ENCODE peak calls at places on chromosomes 5 and 9, in eight cellular contexts. R, K, Y, J, X, W, B and G are unnamed samples.

GRCh38 chr9:127194881-127195713 is 69.5 kb upstream of the GARNL3 start:
- DNase-seq in R (no peak), K (no peak), Y (peak; percentile 44), J (no peak), X (peak; percentile 48), W (no peak), B (peak; percentile 79), G (no peak)

GRCh38 chr5:10762776-10763500 is 1.9 kb upstream of the DAP start:
- DNase-seq in R (peak; percentile 71), K (no peak), Y (no peak), J (no peak), X (no peak), W (no peak), B (no peak), G (no peak)

GRCh38 chr5:139205144-139205543 is 7.0 kb upstream of the SIL1 start:
- DNase-seq in R (no peak), K (no peak), Y (no peak), J (no peak), X (no peak), W (no peak), B (no peak), G (no peak)

GRCh38 chr9:104868687-104869404 is 59.1 kb downstream of the ABCA1 start:
- DNase-seq in R (peak; percentile 46), K (peak; percentile 37), Y (peak; percentile 91), J (no peak), X (no peak), W (no peak), B (no peak), G (peak; percentile 86)

GRCh38 chr5:135303582-135304173 is 95.4 kb downstream of the MACROH2A1 start:
- DNase-seq in R (peak; percentile 40), K (no peak), Y (peak; percentile 17), J (no peak), X (no peak), W (no peak), B (no peak), G (no peak)

GRCh38 chr9:16058131-16058549 is 505.3 kb downstream of the CCDC171 start:
- DNase-seq in R (no peak), K (no peak), Y (peak; percentile 31), J (no peak), X (no peak), W (no peak), B (no peak), G (peak; percentile 4)

GRCh38 chr9:22237497-22238363 is 208.9 kb upstream of the DMRTA1 start:
- DNase-seq in R (no peak), K (no peak), Y (no peak), J (no peak), X (peak; percentile 51), W (no peak), B (peak; percentile 24), G (peak; percentile 62)

GRCh38 chr9:132004323-132004722 is 75.3 kb downstream of the MED27 start:
- DNase-seq in R (no peak), K (no peak), Y (no peak), J (no peak), X (no peak), W (no peak), B (no peak), G (no peak)

GRCh38 chr5:169895876-169896275 is 84.4 kb downstream of the INSYN2B start:
- DNase-seq in R (no peak), K (no peak), Y (no peak), J (no peak), X (no peak), W (no peak), B (no peak), G (no peak)

GRCh38 chr9:125203259-125203658 is 2.9 kb downstream of the RABEPK start:
- DNase-seq in R (no peak), K (no peak), Y (no peak), J (no peak), X (no peak), W (no peak), B (peak; percentile 40), G (no peak)

GRCh38 chr9:419571-420156 is 205.0 kb downstream of the DOCK8 start:
- DNase-seq in R (no peak), K (no peak), Y (no peak), J (no peak), X (no peak), W (no peak), B (no peak), G (no peak)

DNA sequence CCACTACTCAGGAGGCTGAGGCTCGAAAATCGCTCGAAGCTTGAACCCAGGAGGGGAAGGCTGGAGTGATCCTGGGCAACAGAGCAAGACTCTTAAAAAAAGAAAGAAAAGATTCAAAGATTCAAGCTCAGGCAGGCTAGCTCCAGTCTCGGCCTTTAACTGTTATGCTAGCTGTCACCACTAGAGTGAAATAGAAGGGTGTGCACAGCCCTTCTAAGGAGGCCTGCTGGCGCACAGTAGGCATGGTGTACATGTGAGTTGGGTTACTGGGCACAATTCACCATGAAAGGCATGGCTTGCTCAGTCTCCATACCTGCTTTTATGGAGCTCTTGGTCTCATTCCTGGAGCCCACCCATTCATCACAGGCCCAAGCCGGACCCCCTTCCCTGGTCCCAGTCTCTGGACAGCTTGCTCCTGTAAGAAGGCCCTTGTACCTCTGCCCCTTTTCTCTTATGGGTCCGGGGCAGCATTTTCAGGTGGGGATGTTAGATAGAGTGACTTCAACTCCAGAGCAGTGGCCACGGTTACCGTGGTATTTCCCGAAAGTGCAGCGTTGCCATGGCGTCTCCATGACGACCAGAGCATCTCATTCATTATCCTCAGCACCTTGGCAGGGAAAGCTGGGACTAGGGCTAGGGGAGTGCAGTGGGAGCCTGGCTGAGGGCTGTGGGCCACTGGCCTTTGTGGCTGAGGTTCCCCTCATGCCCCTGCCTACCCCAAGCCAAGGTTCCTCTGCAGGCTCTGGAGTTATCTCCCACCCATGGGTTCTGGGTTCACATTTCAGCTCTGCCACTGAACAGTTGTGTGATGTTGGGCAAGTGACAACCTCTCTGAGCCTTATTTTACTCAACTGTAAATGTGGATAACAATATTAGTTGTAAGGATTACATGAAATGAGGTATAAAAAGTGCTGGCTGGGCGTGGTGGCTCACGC is 5.7 kb downstream of the NDST1 start:
- DNase-seq in R (peak; percentile 75), K (peak; percentile 68), Y (peak; percentile 59), J (no peak), X (no peak), W (no peak), B (no peak), G (no peak)
- TF ChIP-seq CTCF in R (peak; percentile 45), K (peak; percentile 39), Y (peak; percentile 56), J (no peak), X (no peak), W (peak; percentile 24), B (no peak), G (no peak)

DNA sequence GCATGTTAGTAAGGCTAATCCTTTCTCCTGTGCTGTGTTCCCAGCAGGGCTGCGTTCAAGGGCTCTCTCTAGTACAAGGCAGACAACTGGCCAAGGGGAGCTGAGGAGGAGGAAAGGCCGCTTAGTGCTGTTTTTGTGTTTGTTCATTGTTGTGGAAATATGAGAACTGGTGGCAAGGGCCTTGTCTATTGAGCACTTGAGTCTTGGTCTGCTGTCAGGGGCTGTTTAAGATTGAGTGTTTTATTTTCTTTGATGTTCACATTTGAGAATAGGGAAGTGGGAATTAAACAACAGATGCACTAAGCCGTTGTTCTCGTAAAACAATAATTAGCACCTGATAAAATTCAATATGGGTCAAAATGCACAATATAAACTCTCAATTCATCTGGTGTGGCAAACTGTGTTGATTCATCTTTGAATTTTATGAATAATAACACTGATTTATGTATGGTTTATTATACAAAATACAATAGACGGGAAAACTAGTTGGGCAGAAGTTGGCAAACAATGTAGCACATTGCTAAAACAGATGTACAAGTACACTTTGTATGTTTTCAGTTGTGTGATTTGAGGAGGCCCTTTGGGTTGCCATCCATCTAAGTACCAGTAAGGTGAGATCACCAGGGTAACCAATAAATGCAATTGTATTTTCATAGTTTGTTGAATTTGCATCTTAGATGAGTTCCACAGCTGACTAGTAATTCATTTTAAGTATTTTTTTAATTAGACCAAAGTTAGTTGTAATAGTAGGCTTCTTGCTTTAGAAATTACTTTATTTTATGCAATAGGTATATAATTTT is 97.6 kb upstream of the GRHPR start:
- DNase-seq in R (no peak), K (no peak), Y (peak; percentile 13), J (no peak), X (no peak), W (no peak), B (no peak), G (no peak)
- H2AFZ ChIP-seq in R (no peak overlapping the region), K (no peak overlapping the region), Y (no peak overlapping the region), J (no peak overlapping the region), X (no peak overlapping the region), W (peak overlapping the region; percentile 77), B (no peak overlapping the region), G (no peak overlapping the region)

GRCh38 chr9:137435980-137436760 is 5.0 kb downstream of the ENTPD8 start:
- DNase-seq in R (peak; percentile 91), K (peak; percentile 65), Y (no peak), J (no peak), X (peak; percentile 57), W (no peak), B (peak; percentile 62), G (no peak)
- TF ChIP-seq POLR2AphosphoS5 in R (no peak), K (no peak), Y (no peak), J (no peak), X (peak; percentile 60), W (no peak), B (no peak), G (no peak)

GRCh38 chr5:350355-350754 is 28.8 kb downstream of the AHRR start:
- DNase-seq in R (peak; percentile 50), K (peak; percentile 42), Y (peak; percentile 82), J (no peak), X (peak; percentile 13), W (no peak), B (peak; percentile 9), G (no peak)
- TF ChIP-seq CTCF in R (peak; percentile 71), K (peak; percentile 7), Y (peak; percentile 70), J (peak; percentile 89), X (peak; percentile 95), W (peak; percentile 14), B (peak; percentile 34), G (no peak)

GRCh38 chr9:19754921-19755320 is 33.9 kb downstream of the SLC24A2 start:
- DNase-seq in R (no peak), K (no peak), Y (no peak), J (no peak), X (no peak), W (no peak), B (no peak), G (no peak)
- H2AFZ ChIP-seq in R (no peak overlapping the region), K (no peak overlapping the region), Y (no peak overlapping the region), J (no peak overlapping the region), X (no peak overlapping the region), W (no peak overlapping the region), B (no peak overlapping the region), G (no peak overlapping the region)